ENCODE peak calls at places on chromosomes 11 and 22, in eight cellular contexts. H is Kasumi-1; D is activated CD4-positive, alpha-beta T cell treated with anti-CD3 and anti-CD28 coated beads for 48 hours; N is fibroblast of villous mesenchyme; V is stimulated activated effector memory CD8-positive, alpha-beta T cell treated with anti-CD3 and anti-CD28 coated beads, Interleukin-12 subunit alpha, Interleukin-12 subunit beta, amount 100 ng/mL, for 72 hours; E is occipital lobe; I is stimulated activated CD8-positive, alpha-beta memory T cell treated with anti-CD3 and anti-CD28 coated beads, Interleukin-15, amount 100 ng/mL, for 1 hour; F is neural progenitor cell. A is an unnamed sample.

GRCh38 chr11:89447845-89448244 is 43.3 kb downstream of the NOX4 start:
- DNase-seq in I (no peak), D (no peak), H (no peak), V (no peak), N (no peak), F (no peak), E (no peak), A (no peak)

GRCh38 chr11:36023922-36024321 is 80.1 kb downstream of the LDLRAD3 start:
- DNase-seq in H (no peak), I (no peak), F (no peak), V (no peak), N (no peak), E (no peak), D (no peak), A (no peak)

GRCh38 chr11:69965821-69966582 is 112.1 kb upstream of the ANO1 start:
- DNase-seq in E (no peak), I (no peak), V (no peak), H (no peak), D (no peak), N (no peak), F (no peak), A (peak)

GRCh38 chr22:49705631-49706352 is 121.9 kb downstream of the BRD1 start:
- DNase-seq in F (no peak), E (no peak), H (no peak), N (no peak), I (no peak), V (no peak), D (peak), A (peak)

GRCh38 chr11:62370743-62371440 is 33.6 kb downstream of the ASRGL1 start:
- DNase-seq in D (peak), N (peak), H (peak), I (no peak), E (no peak), V (peak), F (no peak), A (no peak)

GRCh38 chr11:18527512-18527911 is 770 bp upstream of the TSG101 start:
- DNase-seq in F (no peak), V (no peak), D (no peak), E (no peak), N (peak), I (no peak), H (peak), A (no peak)

GRCh38 chr11:119363081-119363861 is 16.8 kb upstream of the MFRP start:
- DNase-seq in I (no peak), H (no peak), F (no peak), V (no peak), E (no peak), N (no peak), D (no peak), A (no peak)

GRCh38 chr11:24759742-24760141 is 262.9 kb downstream of the LUZP2 start:
- DNase-seq in I (no peak), D (no peak), V (no peak), N (no peak), E (no peak), F (no peak), H (no peak), A (no peak)

GRCh38 chr22:24975813-24976341 is 23.4 kb downstream of the KIAA1671 start:
- DNase-seq in N (peak), E (peak), H (no peak), I (no peak), V (no peak), F (peak), D (no peak), A (no peak)

GRCh38 chr22:28179392-28179791 is 260.3 kb upstream of the PITPNB start:
- DNase-seq in I (no peak), H (no peak), E (no peak), V (no peak), N (no peak), D (no peak), F (no peak), A (no peak)

GRCh38 chr11:10604340-10604748 is 35.9 kb upstream of the LYVE1 start:
- DNase-seq in I (no peak), F (no peak), V (no peak), E (no peak), H (peak), D (no peak), N (peak), A (no peak)

GRCh38 chr11:77244277-77245014 is 57.0 kb downstream of the GDPD4 start:
- DNase-seq in I (no peak), V (no peak), H (no peak), F (no peak), E (no peak), D (peak), N (peak), A (no peak)

GRCh38 chr22:42473484-42474193 is 41.4 kb upstream of the NFAM1 start:
- DNase-seq in I (no peak), E (no peak), D (no peak), N (peak), F (peak), H (peak), V (no peak), A (peak)

GRCh38 chr11:90204832-90205646 is 17.8 kb downstream of the CHORDC1 start:
- DNase-seq in F (peak), H (peak), N (peak), E (no peak), D (peak), I (no peak), V (no peak), A (peak)

GRCh38 chr11:132961453-132961852 is 570.8 kb downstream of the OPCML start:
- DNase-seq in V (no peak), H (no peak), E (no peak), I (no peak), F (no peak), N (no peak), D (no peak), A (no peak)

GRCh38 chr11:9820260-9820659 is 156.4 kb downstream of the SWAP70 start:
- DNase-seq in H (no peak), V (no peak), D (no peak), F (no peak), N (no peak), E (no peak), I (no peak), A (no peak)

GRCh38 chr11:96827164-96827563 is 437.4 kb downstream of the JRKL start:
- DNase-seq in E (no peak), H (no peak), V (no peak), F (peak), N (peak), I (no peak), D (no peak), A (no peak)

GRCh38 chr11:71474771-71475483 is 21.9 kb downstream of the NADSYN1 start:
- DNase-seq in V (no peak), F (no peak), N (no peak), D (no peak), I (no peak), H (no peak), E (no peak), A (no peak)

GRCh38 chr11:78094250-78094649 is 14.6 kb upstream of the NDUFC2 start:
- DNase-seq in D (peak), F (no peak), V (no peak), N (no peak), E (no peak), I (no peak), H (no peak), A (no peak)

GRCh38 chr11:110747531-110747930 is 35.3 kb upstream of the ARHGAP20 start:
- DNase-seq in N (peak), D (no peak), E (no peak), I (no peak), V (no peak), H (no peak), F (no peak), A (no peak)

GRCh38 chr11:68843052-68843561 is 1.4 kb upstream of the CPT1A start:
- DNase-seq in H (peak), N (peak), E (no peak), I (peak), V (peak), D (peak), F (peak), A (no peak)

GRCh38 chr11:125167954-125168821 is 3.6 kb downstream of the PKNOX2 start:
- DNase-seq in F (peak), I (no peak), H (no peak), E (no peak), D (no peak), V (no peak), N (peak), A (no peak)